ENCODE peak calls at places on chromosomes 4 and X, in five cellular contexts. Z is T-helper 2 cell; J is C1 segment of cervical spinal cord; F is CD4-positive, alpha-beta T cell; V is stimulated activated naive CD8-positive, alpha-beta T cell treated with anti-CD3 and anti-CD28 coated beads, Interleukin-15, amount 100 ng/mL, for 72 hours. K is an unnamed sample.

GRCh38 chr4:1479454-1479853 is 73.2 kb upstream of the NKX1-1 start:
- DNase-seq in Z (no peak), J (no peak), F (no peak), V (no peak), K (no peak)

GRCh38 chr4:138542191-138542771 is 300.1 kb upstream of the SLC7A11 start:
- DNase-seq in Z (no peak), J (no peak), F (no peak), V (no peak), K (no peak)

GRCh38 chr4:125796138-125796537 is 481.4 kb downstream of the FAT4 start:
- DNase-seq in Z (no peak), J (no peak), F (no peak), V (no peak), K (no peak)

GRCh38 chr4:7189475-7190277 is 2.7 kb upstream of the SORCS2 start:
- DNase-seq in Z (no peak), J (no peak), F (no peak), V (no peak), K (no peak)

GRCh38 chr4:149951501-149951900 is 126.7 kb upstream of the DCLK2 start:
- DNase-seq in Z (no peak), J (no peak), F (no peak), V (no peak), K (no peak)

GRCh38 chrX:63418211-63418610 is 67.1 kb upstream of the SPIN4 start:
- DNase-seq in Z (no peak), J (no peak), F (no peak), V (no peak), K (no peak)

GRCh38 chr4:111797455-111798163 is 347.6 kb upstream of the FAM241A start:
- DNase-seq in Z (no peak), J (no peak), F (no peak), V (no peak), K (no peak)

GRCh38 chrX:10619311-10620015 is 922 bp downstream of the MID1 start:
- DNase-seq in Z (no peak), J (no peak), F (no peak), V (no peak), K (no peak)

GRCh38 chr4:159498371-159499115 is 395.7 kb downstream of the RAPGEF2 start:
- DNase-seq in Z (no peak), J (no peak), F (no peak), V (no peak), K (no peak)